ENCODE peak calls at places on chromosome 18, in nine cellular contexts. One of them, this sample, is unnamed.

GRCh38 chr18:59902180-59902992 is 2.6 kb downstream of the PMAIP1 start:
- DNase-seq in fibroblast of lung: peak; percentile 88
- DNase-seq in neural progenitor cell: no peak
- DNase-seq in hepatocyte: no peak
- DNase-seq in K562: no peak
- DNase-seq in PC-9: no peak
- DNase-seq in GM23338: no peak
- DNase-seq in PC-3: peak; percentile 87
- DNase-seq in HepG2: no peak
- DNase-seq in this sample: no peak

GRCh38 chr18:78031991-78032390 is 782.3 kb downstream of the GALR1 start:
- DNase-seq in neural progenitor cell: no peak
- DNase-seq in PC-3: no peak
- DNase-seq in PC-9: no peak
- DNase-seq in GM23338: no peak
- DNase-seq in fibroblast of lung: no peak
- DNase-seq in K562: no peak
- DNase-seq in HepG2: no peak
- DNase-seq in hepatocyte: no peak
- DNase-seq in this sample: no peak

GRCh38 chr18:51070545-51070944 is 40.5 kb downstream of the SMAD4 start:
- DNase-seq in hepatocyte: no peak
- DNase-seq in K562: no peak
- DNase-seq in PC-3: peak; percentile 48
- DNase-seq in PC-9: no peak
- DNase-seq in neural progenitor cell: no peak
- DNase-seq in GM23338: no peak
- DNase-seq in fibroblast of lung: peak; percentile 89
- DNase-seq in HepG2: no peak
- DNase-seq in this sample: no peak

GRCh38 chr18:37729715-37730114 is 164.1 kb upstream of the CELF4 start:
- DNase-seq in GM23338: no peak
- DNase-seq in hepatocyte: no peak
- DNase-seq in HepG2: no peak
- DNase-seq in PC-9: no peak
- DNase-seq in fibroblast of lung: no peak
- DNase-seq in neural progenitor cell: no peak
- DNase-seq in K562: no peak
- DNase-seq in PC-3: no peak
- DNase-seq in this sample: no peak

GRCh38 chr18:70154591-70155194 is 50.8 kb downstream of the RTTN start:
- DNase-seq in hepatocyte: no peak
- DNase-seq in PC-9: peak; percentile 44
- DNase-seq in PC-3: peak; percentile 4
- DNase-seq in HepG2: no peak
- DNase-seq in fibroblast of lung: peak; percentile 75
- DNase-seq in K562: no peak
- DNase-seq in neural progenitor cell: no peak
- DNase-seq in GM23338: no peak
- DNase-seq in this sample: no peak

GRCh38 chr18:73060666-73061270 is 193.0 kb upstream of the NETO1 start:
- DNase-seq in PC-9: no peak
- DNase-seq in PC-3: peak; percentile 10
- DNase-seq in HepG2: no peak
- DNase-seq in hepatocyte: no peak
- DNase-seq in fibroblast of lung: no peak
- DNase-seq in neural progenitor cell: no peak
- DNase-seq in K562: no peak
- DNase-seq in GM23338: no peak
- DNase-seq in this sample: no peak

GRCh38 chr18:3721771-3722661 is 272.0 kb downstream of the TGIF1 start:
- DNase-seq in hepatocyte: peak; percentile 39
- DNase-seq in neural progenitor cell: no peak
- DNase-seq in PC-3: no peak
- DNase-seq in GM23338: no peak
- DNase-seq in HepG2: no peak
- DNase-seq in fibroblast of lung: peak; percentile 13
- DNase-seq in PC-9: no peak
- DNase-seq in K562: no peak
- DNase-seq in this sample: no peak

GRCh38 chr18:45870419-45870818 is 44.9 kb downstream of the SIGLEC15 start:
- DNase-seq in HepG2: no peak
- DNase-seq in GM23338: no peak
- DNase-seq in neural progenitor cell: no peak
- DNase-seq in fibroblast of lung: no peak
- DNase-seq in hepatocyte: no peak
- DNase-seq in K562: no peak
- DNase-seq in PC-3: no peak
- DNase-seq in PC-9: no peak
- DNase-seq in this sample: no peak

GRCh38 chr18:79949571-79950439 is 1.6 kb downstream of the SLC66A2 start:
- DNase-seq in fibroblast of lung: no peak
- DNase-seq in PC-3: no peak
- DNase-seq in PC-9: no peak
- DNase-seq in GM23338: no peak
- DNase-seq in K562: no peak
- DNase-seq in hepatocyte: no peak
- DNase-seq in HepG2: no peak
- DNase-seq in neural progenitor cell: no peak
- DNase-seq in this sample: no peak

GRCh38 chr18:79952457-79952995 is 1.1 kb upstream of the SLC66A2 start:
- DNase-seq in PC-3: no peak
- DNase-seq in fibroblast of lung: no peak
- DNase-seq in neural progenitor cell: no peak
- DNase-seq in GM23338: no peak
- DNase-seq in hepatocyte: no peak
- DNase-seq in K562: no peak
- DNase-seq in PC-9: no peak
- DNase-seq in HepG2: no peak
- DNase-seq in this sample: no peak

GRCh38 chr18:79952996-79953559 is 1.6 kb upstream of the SLC66A2 start:
- DNase-seq in GM23338: peak; percentile 85
- DNase-seq in PC-3: no peak
- DNase-seq in neural progenitor cell: peak; percentile 72
- DNase-seq in fibroblast of lung: no peak
- DNase-seq in K562: no peak
- DNase-seq in hepatocyte: peak; percentile 52
- DNase-seq in PC-9: no peak
- DNase-seq in HepG2: no peak
- DNase-seq in this sample: no peak

GRCh38 chr18:79950440-79951341 is 762 bp downstream of the SLC66A2 start:
- DNase-seq in fibroblast of lung: no peak
- DNase-seq in K562: peak; percentile 52
- DNase-seq in neural progenitor cell: peak; percentile 67
- DNase-seq in PC-3: peak; percentile 31
- DNase-seq in GM23338: peak; percentile 63
- DNase-seq in PC-9: peak; percentile 20
- DNase-seq in HepG2: no peak
- DNase-seq in hepatocyte: peak; percentile 68
- DNase-seq in this sample: no peak

DNA sequence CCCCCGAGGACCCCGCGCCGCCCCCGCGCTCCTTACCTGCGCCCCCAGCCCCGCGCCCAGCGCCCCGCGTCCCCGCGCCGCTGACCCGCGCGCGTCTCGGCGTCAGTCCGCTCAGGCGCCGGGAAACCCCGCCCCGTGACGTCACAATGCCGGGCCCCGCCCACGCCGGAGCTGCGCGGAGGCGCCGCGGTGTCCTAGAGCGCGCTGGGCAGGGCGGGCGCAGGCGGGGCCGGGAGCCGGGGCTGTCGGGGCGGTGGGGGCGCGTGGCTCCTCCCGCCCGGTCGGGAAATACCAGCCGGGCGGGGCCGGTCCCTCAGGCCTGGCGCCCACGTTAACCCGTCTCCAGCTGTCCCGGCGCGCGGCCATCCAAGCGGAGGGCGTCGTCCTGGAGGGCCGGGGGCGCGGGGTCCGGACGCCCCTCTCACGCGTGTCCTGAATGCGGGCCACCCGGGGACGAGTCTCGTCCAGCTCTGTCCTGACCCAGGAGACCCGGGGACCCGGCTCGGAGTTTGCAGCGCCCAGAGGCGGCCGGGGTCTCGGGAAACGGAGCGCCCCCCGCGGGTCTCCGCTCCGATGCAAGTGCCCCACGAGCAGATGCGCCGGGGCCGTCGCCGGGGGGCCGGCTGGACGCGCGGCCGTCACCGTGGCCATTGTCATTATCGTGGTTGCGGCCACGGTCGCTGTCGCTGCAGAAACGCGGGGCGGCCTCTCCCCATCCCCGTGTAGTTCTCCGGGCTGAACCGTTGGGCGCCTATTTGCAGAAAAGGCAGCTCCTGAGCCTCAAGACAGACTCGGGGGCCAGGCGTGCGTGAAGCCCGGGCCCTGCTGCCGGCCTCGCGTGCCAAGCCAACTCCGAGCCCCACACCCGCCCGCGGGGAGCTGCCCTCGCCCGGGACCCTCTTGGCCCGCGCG is at the start of gene SLC66A2:
- DNase-seq in PC-3: peak; percentile 89
- DNase-seq in neural progenitor cell: peak; percentile 91
- DNase-seq in HepG2: peak; percentile 57
- DNase-seq in PC-9: peak; percentile 82
- DNase-seq in GM23338: peak; percentile 84
- DNase-seq in fibroblast of lung: peak; percentile 81
- DNase-seq in K562: peak; percentile 90
- DNase-seq in hepatocyte: peak; percentile 96
- DNase-seq in this sample: peak; percentile 92
- TF ChIP-seq EZH2 in PC-3: no peak
- TF ChIP-seq EZH2 in neural progenitor cell: peak; percentile 88
- TF ChIP-seq EZH2 in HepG2: no peak
- TF ChIP-seq EZH2 in PC-9: no peak
- TF ChIP-seq EZH2 in GM23338: peak; percentile 81
- TF ChIP-seq EZH2 in fibroblast of lung: no peak
- TF ChIP-seq EZH2 in K562: no peak
- TF ChIP-seq EZH2 in hepatocyte: no peak
- TF ChIP-seq EZH2 in this sample: no peak

GRCh38 chr18:49460958-49461601 is 635 bp upstream of the DYM start:
- DNase-seq in fibroblast of lung: no peak
- DNase-seq in GM23338: peak; percentile 24
- DNase-seq in neural progenitor cell: no peak
- DNase-seq in HepG2: no peak
- DNase-seq in K562: no peak
- DNase-seq in PC-3: no peak
- DNase-seq in hepatocyte: no peak
- DNase-seq in PC-9: no peak
- DNase-seq in this sample: no peak

GRCh38 chr18:49467599-49467998 is 7.2 kb upstream of the DYM start:
- DNase-seq in HepG2: no peak
- DNase-seq in hepatocyte: no peak
- DNase-seq in fibroblast of lung: no peak
- DNase-seq in K562: no peak
- DNase-seq in PC-9: no peak
- DNase-seq in neural progenitor cell: no peak
- DNase-seq in PC-3: no peak
- DNase-seq in GM23338: no peak
- DNase-seq in this sample: no peak

GRCh38 chr18:49461602-49461977 is 1.1 kb upstream of the DYM start:
- DNase-seq in HepG2: no peak
- DNase-seq in PC-9: no peak
- DNase-seq in GM23338: no peak
- DNase-seq in neural progenitor cell: no peak
- DNase-seq in hepatocyte: no peak
- DNase-seq in fibroblast of lung: no peak
- DNase-seq in PC-3: no peak
- DNase-seq in K562: no peak
- DNase-seq in this sample: no peak

GRCh38 chr18:49467019-49467563 is 6.6 kb upstream of the DYM start:
- DNase-seq in fibroblast of lung: no peak
- DNase-seq in PC-3: no peak
- DNase-seq in neural progenitor cell: no peak
- DNase-seq in HepG2: no peak
- DNase-seq in K562: no peak
- DNase-seq in GM23338: no peak
- DNase-seq in hepatocyte: no peak
- DNase-seq in PC-9: no peak
- DNase-seq in this sample: no peak

GRCh38 chr18:49464718-49465598 is 4.5 kb upstream of the DYM start:
- DNase-seq in GM23338: peak; percentile 89
- DNase-seq in hepatocyte: no peak
- DNase-seq in neural progenitor cell: peak; percentile 86
- DNase-seq in fibroblast of lung: peak; percentile 43
- DNase-seq in PC-3: no peak
- DNase-seq in HepG2: no peak
- DNase-seq in PC-9: no peak
- DNase-seq in K562: no peak
- DNase-seq in this sample: no peak
- TF ChIP-seq CTCF in GM23338: no peak
- TF ChIP-seq CTCF in hepatocyte: no peak
- TF ChIP-seq CTCF in neural progenitor cell: peak; percentile 5
- TF ChIP-seq CTCF in fibroblast of lung: no peak
- TF ChIP-seq CTCF in PC-3: peak; percentile 12
- TF ChIP-seq CTCF in HepG2: peak; percentile 26
- TF ChIP-seq CTCF in PC-9: no peak
- TF ChIP-seq CTCF in K562: peak; percentile 14
- TF ChIP-seq CTCF in this sample: peak; percentile 23

DNA sequence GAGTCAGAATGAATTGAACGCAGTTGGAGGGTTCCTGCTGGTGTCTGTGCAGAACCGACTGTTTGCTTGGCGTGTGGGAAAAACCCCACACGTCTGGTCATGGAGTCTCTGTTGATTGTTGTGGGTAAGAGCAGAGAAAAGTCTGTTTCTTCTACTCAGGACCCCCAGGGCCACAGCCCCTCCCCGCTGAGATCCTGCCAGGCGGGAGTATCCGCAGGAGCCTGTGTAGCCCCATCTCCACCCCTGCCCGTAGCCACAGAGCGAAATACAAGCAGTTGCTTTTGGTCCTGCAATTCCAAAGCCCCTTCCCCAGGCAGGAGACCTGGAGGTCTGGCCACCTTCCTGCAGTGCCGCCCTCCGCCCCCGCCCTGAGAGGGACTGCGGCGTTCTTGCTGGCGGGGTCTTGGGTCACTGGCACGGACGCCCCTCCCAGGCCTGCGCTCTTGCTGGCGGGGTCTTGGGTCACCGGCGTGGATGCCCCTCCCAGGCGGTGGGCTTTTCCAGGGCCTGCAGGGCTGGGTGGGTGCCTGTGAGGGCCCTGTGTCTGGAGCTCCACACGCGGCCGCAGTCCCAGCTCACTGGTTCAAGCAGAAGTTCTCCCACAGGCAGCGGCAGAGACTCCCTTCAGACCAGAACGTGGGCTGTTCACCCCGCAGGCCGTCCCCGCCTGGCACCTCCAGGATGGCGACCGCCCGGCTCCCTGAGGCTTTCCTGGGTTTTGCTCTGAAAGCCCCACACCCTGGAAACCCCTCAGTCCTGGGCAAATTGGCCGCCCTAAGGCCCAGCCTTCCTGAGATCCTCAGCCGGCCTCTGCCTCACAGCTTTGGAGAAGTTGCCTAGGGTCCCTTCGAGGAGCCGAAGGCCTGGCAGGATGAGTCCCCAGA is 76.0 kb upstream of the CTDP1 start:
- DNase-seq in HepG2: no peak
- DNase-seq in neural progenitor cell: no peak
- DNase-seq in PC-3: no peak
- DNase-seq in GM23338: no peak
- DNase-seq in K562: no peak
- DNase-seq in PC-9: no peak
- DNase-seq in fibroblast of lung: no peak
- DNase-seq in hepatocyte: no peak
- DNase-seq in this sample: no peak
- H3K4me2 ChIP-seq in HepG2: no peak overlapping the region
- H3K4me2 ChIP-seq in neural progenitor cell: no peak overlapping the region
- H3K4me2 ChIP-seq in PC-3: no peak overlapping the region
- H3K4me2 ChIP-seq in GM23338: no peak overlapping the region
- H3K4me2 ChIP-seq in K562: no peak overlapping the region
- H3K4me2 ChIP-seq in PC-9: no peak overlapping the region
- H3K4me2 ChIP-seq in fibroblast of lung: no peak overlapping the region
- H3K4me2 ChIP-seq in hepatocyte: no peak overlapping the region
- H3K4me2 ChIP-seq in this sample: no peak overlapping the region

DNA sequence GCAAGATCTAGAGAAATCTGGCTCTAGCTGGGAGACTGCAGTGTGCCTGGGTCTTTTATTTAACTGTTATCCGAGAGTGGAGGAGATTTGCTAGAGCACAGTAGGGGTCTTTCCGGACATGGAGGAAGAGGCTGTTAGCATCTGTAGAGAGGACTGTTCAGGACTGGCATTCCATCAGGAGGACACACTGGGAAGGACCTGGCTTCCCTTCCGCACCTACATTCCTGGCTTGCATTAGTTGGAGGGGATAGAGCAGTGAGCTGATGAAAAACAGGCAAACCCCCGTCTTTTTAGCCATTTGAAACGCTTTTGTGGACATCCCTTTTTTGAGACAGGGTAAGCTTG is 874 bp upstream of the PIEZO2 start:
- DNase-seq in HepG2: no peak
- DNase-seq in neural progenitor cell: peak; percentile 39
- DNase-seq in PC-3: no peak
- DNase-seq in PC-9: no peak
- DNase-seq in GM23338: peak; percentile 85
- DNase-seq in hepatocyte: no peak
- DNase-seq in fibroblast of lung: no peak
- DNase-seq in K562: no peak
- DNase-seq in this sample: no peak
- TF ChIP-seq EZH2 in HepG2: no peak
- TF ChIP-seq EZH2 in neural progenitor cell: no peak
- TF ChIP-seq EZH2 in PC-3: no peak
- TF ChIP-seq EZH2 in PC-9: no peak
- TF ChIP-seq EZH2 in GM23338: no peak
- TF ChIP-seq EZH2 in hepatocyte: no peak
- TF ChIP-seq EZH2 in fibroblast of lung: no peak
- TF ChIP-seq EZH2 in K562: no peak
- TF ChIP-seq EZH2 in this sample: no peak

This sample was measured in DND-41.